ENCODE peak calls at places on chromosomes 6 and 20, in eight cellular contexts. M is LoVo; I is activated CD4-positive, alpha-beta T cell treated with anti-CD3 and anti-CD28 coated beads, Interleukin-2, amount 50 U/mL, for 4 hours; Q is activated naive CD4-positive, alpha-beta T cell; D is T-cell; P is brain microvascular endothelial cell; S is substantia nigra; T is PC-9. C is an unnamed sample.

GRCh38 chr6:15036690-15037245 is 209.1 kb upstream of the JARID2 start:
- DNase-seq in M (peak; percentile 18), I (no peak), Q (no peak), D (no peak), P (no peak), S (peak; percentile 49), T (peak; percentile 85), C (no peak)

GRCh38 chr6:108564178-108564577 is 3.5 kb downstream of the FOXO3 start:
- DNase-seq in M (peak; percentile 12), I (no peak), Q (no peak), D (no peak), P (peak; percentile 88), S (no peak), T (peak; percentile 98), C (no peak)

GRCh38 chr6:53587291-53587690 is 42.4 kb upstream of the GCLC start:
- DNase-seq in M (no peak), I (no peak), Q (no peak), D (no peak), P (no peak), S (no peak), T (no peak), C (no peak)

GRCh38 chr6:39344821-39345280 is 22.3 kb upstream of the KCNK16 start:
- DNase-seq in M (no peak), I (no peak), Q (no peak), D (no peak), P (peak; percentile 62), S (no peak), T (peak; percentile 45), C (no peak)

GRCh38 chr6:29926081-29926794 is 16.1 kb upstream of the HLA-A start:
- DNase-seq in M (no peak), I (peak; percentile 40), Q (peak; percentile 33), D (peak; percentile 40), P (no peak), S (no peak), T (no peak), C (no peak)

GRCh38 chr6:55182016-55182650 is 7.8 kb downstream of the HCRTR2 start:
- DNase-seq in M (no peak), I (no peak), Q (no peak), D (no peak), P (no peak), S (no peak), T (no peak), C (peak; percentile 67)

GRCh38 chr20:47466193-47466592 is 35.5 kb upstream of the NCOA3 start:
- DNase-seq in M (no peak), I (no peak), Q (no peak), D (no peak), P (no peak), S (no peak), T (no peak), C (no peak)

GRCh38 chr6:8225113-8225512 is 122.8 kb upstream of the EEF1E1 start:
- DNase-seq in M (no peak), I (no peak), Q (no peak), D (no peak), P (no peak), S (no peak), T (no peak), C (no peak)

GRCh38 chr20:61752576-61752975 is 313.1 kb downstream of the TAF4 start:
- DNase-seq in M (no peak), I (no peak), Q (no peak), D (no peak), P (no peak), S (no peak), T (no peak), C (no peak)

GRCh38 chr6:111294374-111294967 is 188.5 kb downstream of the REV3L start:
- DNase-seq in M (no peak), I (no peak), Q (no peak), D (peak; percentile 0), P (no peak), S (no peak), T (no peak), C (no peak)

GRCh38 chr6:101445527-101445926 is 52.0 kb downstream of the GRIK2 start:
- DNase-seq in M (no peak), I (no peak), Q (no peak), D (no peak), P (no peak), S (no peak), T (no peak), C (no peak)

GRCh38 chr6:42152024-42152423 is 9.6 kb upstream of the C6orf132 start:
- DNase-seq in M (no peak), I (no peak), Q (no peak), D (no peak), P (no peak), S (no peak), T (no peak), C (peak; percentile 19)

GRCh38 chr6:119728220-119728750 is 378.7 kb upstream of the MAN1A1 start:
- DNase-seq in M (no peak), I (no peak), Q (no peak), D (no peak), P (no peak), S (no peak), T (no peak), C (no peak)

GRCh38 chr20:61623451-61623850 is 371.4 kb downstream of the CDH4 start:
- DNase-seq in M (no peak), I (no peak), Q (no peak), D (no peak), P (no peak), S (no peak), T (no peak), C (no peak)

GRCh38 chr20:13119583-13119982 is 101.5 kb upstream of the ISM1 start:
- DNase-seq in M (peak; percentile 39), I (peak; percentile 7), Q (no peak), D (peak; percentile 11), P (peak; percentile 61), S (no peak), T (no peak), C (no peak)

GRCh38 chr20:49690899-49691620 is 22.6 kb downstream of the B4GALT5 start:
- DNase-seq in M (peak; percentile 68), I (no peak), Q (no peak), D (no peak), P (peak; percentile 76), S (no peak), T (no peak), C (no peak)

GRCh38 chr6:38996676-38997075 is 51.9 kb upstream of the GLP1R start:
- DNase-seq in M (no peak), I (no peak), Q (no peak), D (no peak), P (no peak), S (no peak), T (no peak), C (no peak)

GRCh38 chr6:42984924-42985475 is 630 bp downstream of the PPP2R5D start:
- DNase-seq in M (no peak), I (no peak), Q (no peak), D (no peak), P (no peak), S (no peak), T (no peak), C (no peak)

GRCh38 chr6:133156689-133157088 is 84.5 kb upstream of the EYA4 start:
- DNase-seq in M (no peak), I (no peak), Q (no peak), D (no peak), P (no peak), S (no peak), T (no peak), C (no peak)

GRCh38 chr6:21109421-21110178 is 484.0 kb upstream of the SOX4 start:
- DNase-seq in M (peak; percentile 68), I (no peak), Q (no peak), D (no peak), P (peak; percentile 48), S (no peak), T (peak; percentile 86), C (no peak)

GRCh38 chr6:34638834-34639736 is 57.5 kb downstream of the ILRUN start:
- DNase-seq in M (no peak), I (no peak), Q (no peak), D (no peak), P (no peak), S (no peak), T (no peak), C (no peak)

GRCh38 chr6:114592506-114592905 is 249.7 kb upstream of the HS3ST5 start:
- DNase-seq in M (no peak), I (no peak), Q (no peak), D (no peak), P (no peak), S (no peak), T (no peak), C (no peak)

GRCh38 chr6:56293756-56294155 is 46.4 kb upstream of the COL21A1 start:
- DNase-seq in M (no peak), I (no peak), Q (no peak), D (no peak), P (no peak), S (no peak), T (no peak), C (no peak)

GRCh38 chr6:165940366-165940765 is 227.3 kb downstream of the TBXT start:
- DNase-seq in M (no peak), I (no peak), Q (no peak), D (no peak), P (no peak), S (no peak), T (no peak), C (no peak)

GRCh38 chr20:47785321-47785899 is at the start of gene SULF2:
- DNase-seq in M (peak; percentile 50), I (no peak), Q (no peak), D (no peak), P (no peak), S (peak; percentile 17), T (no peak), C (no peak)

GRCh38 chr6:166779381-166779780 is 152.3 kb upstream of the RPS6KA2 start:
- DNase-seq in M (no peak), I (no peak), Q (no peak), D (no peak), P (no peak), S (no peak), T (no peak), C (no peak)

GRCh38 chr6:157800420-157801237 is 22.4 kb upstream of the SNX9 start:
- DNase-seq in M (no peak), I (peak; percentile 12), Q (no peak), D (no peak), P (peak; percentile 61), S (no peak), T (no peak), C (no peak)

GRCh38 chr6:20202070-20202658 is 10.1 kb downstream of the MBOAT1 start:
- DNase-seq in M (peak; percentile 71), I (no peak), Q (no peak), D (no peak), P (no peak), S (no peak), T (peak; percentile 75), C (no peak)

GRCh38 chr6:134211297-134211696 is 106.6 kb downstream of the SGK1 start:
- DNase-seq in M (no peak), I (no peak), Q (no peak), D (no peak), P (no peak), S (no peak), T (no peak), C (no peak)

C was measured in posterior cingulate gyrus.